ENCODE peak calls at places on chromosomes 12 and 14, in six cellular contexts. J is psoas muscle; I is left ventricle myocardium inferior; P is upper lobe of right lung; O is tibial nerve; D is CD8-positive, alpha-beta T cell. A is an unnamed sample.

GRCh38 chr12:31750747-31751039 is 21.9 kb upstream of the AMN1 start:
- DNase-seq in J (no peak), I (no peak), P (no peak), O (no peak), D (no peak), A (no peak)

GRCh38 chr12:111310076-111310870 is 58.6 kb downstream of the PHETA1 start:
- DNase-seq in J (no peak), I (no peak), P (no peak), O (no peak), D (no peak), A (no peak)

GRCh38 chr12:14995583-14996425 is 23.0 kb downstream of the PDE6H start:
- DNase-seq in J (no peak), I (no peak), P (no peak), O (no peak), D (no peak), A (no peak)

GRCh38 chr12:111584959-111585358 is 14.2 kb downstream of the ATXN2 start:
- DNase-seq in J (no peak), I (no peak), P (no peak), O (no peak), D (no peak), A (no peak)

GRCh38 chr12:57135487-57135886 is 7.2 kb downstream of the LRP1 start:
- DNase-seq in J (peak; percentile 68), I (peak; percentile 74), P (no peak), O (no peak), D (no peak), A (no peak)

GRCh38 chr14:79728331-79728730 is 483.0 kb downstream of the DIO2 start:
- DNase-seq in J (no peak), I (no peak), P (no peak), O (no peak), D (no peak), A (no peak)

GRCh38 chr14:50714452-50715073 is 46.5 kb upstream of the SAV1 start:
- DNase-seq in J (no peak), I (no peak), P (no peak), O (peak; percentile 46), D (no peak), A (no peak)

GRCh38 chr14:67962215-67962644 is 142.7 kb downstream of the RAD51B start:
- DNase-seq in J (no peak), I (no peak), P (no peak), O (no peak), D (no peak), A (no peak)

GRCh38 chr14:67410313-67410712 is 1.7 kb downstream of the PLEK2 start:
- DNase-seq in J (no peak), I (no peak), P (no peak), O (no peak), D (no peak), A (peak; percentile 52)

GRCh38 chr14:103123634-103124500 is 606 bp downstream of the TNFAIP2 start:
- DNase-seq in J (peak; percentile 72), I (peak; percentile 68), P (no peak), O (peak; percentile 62), D (no peak), A (peak; percentile 80)

GRCh38 chr14:72532686-72533454 is 361.0 kb downstream of the DPF3 start:
- DNase-seq in J (no peak), I (no peak), P (no peak), O (no peak), D (no peak), A (no peak)

GRCh38 chr12:104958009-104958945 is at the start of gene SLC41A2:
- DNase-seq in J (peak; percentile 77), I (peak; percentile 63), P (peak; percentile 92), O (peak; percentile 75), D (peak; percentile 52), A (peak; percentile 93)

GRCh38 chr12:22164101-22164500 is 118.1 kb downstream of the CMAS start:
- DNase-seq in J (no peak), I (no peak), P (no peak), O (no peak), D (no peak), A (no peak)

GRCh38 chr12:10069099-10069498 is 29.7 kb downstream of the CLEC1A start:
- DNase-seq in J (no peak), I (no peak), P (no peak), O (no peak), D (no peak), A (no peak)

GRCh38 chr12:123150804-123151678 is at the start of gene PITPNM2:
- DNase-seq in J (peak; percentile 75), I (peak; percentile 70), P (peak; percentile 85), O (no peak), D (peak; percentile 14), A (peak; percentile 71)

GRCh38 chr14:20460458-20461229 is 590 bp downstream of the PIP4P1 start:
- DNase-seq in J (no peak), I (no peak), P (peak; percentile 87), O (no peak), D (peak; percentile 31), A (no peak)

GRCh38 chr12:132174015-132174660 is 29.9 kb downstream of the NOC4L start:
- DNase-seq in J (peak; percentile 7), I (peak; percentile 9), P (no peak), O (no peak), D (no peak), A (peak; percentile 47)

GRCh38 chr12:25241171-25242020 is 9.3 kb downstream of the KRAS start:
- DNase-seq in J (no peak), I (no peak), P (no peak), O (no peak), D (peak; percentile 6), A (no peak)

GRCh38 chr14:99195602-99196309 is 76.2 kb downstream of the BCL11B start:
- DNase-seq in J (no peak), I (no peak), P (no peak), O (no peak), D (no peak), A (no peak)

GRCh38 chr12:18246057-18246456 is 15.3 kb upstream of the PIK3C2G start:
- DNase-seq in J (no peak), I (no peak), P (no peak), O (no peak), D (no peak), A (no peak)

GRCh38 chr12:92431146-92431545 is 271.6 kb upstream of the PLEKHG7 start:
- DNase-seq in J (no peak), I (no peak), P (no peak), O (no peak), D (no peak), A (no peak)

GRCh38 chr14:39264558-39264957 is 30.8 kb downstream of the MIA2 start:
- DNase-seq in J (no peak), I (no peak), P (no peak), O (no peak), D (no peak), A (no peak)

GRCh38 chr12:116862167-116862566 is 19.1 kb downstream of the HRK start:
- DNase-seq in J (no peak), I (no peak), P (no peak), O (no peak), D (no peak), A (no peak)

GRCh38 chr14:70064111-70064885 is 124.5 kb downstream of the SLC8A3 start:
- DNase-seq in J (no peak), I (no peak), P (no peak), O (no peak), D (no peak), A (no peak)

GRCh38 chr12:103810108-103810507 is 30.9 kb downstream of the NT5DC3 start:
- DNase-seq in J (no peak), I (no peak), P (no peak), O (no peak), D (no peak), A (no peak)

DNA sequence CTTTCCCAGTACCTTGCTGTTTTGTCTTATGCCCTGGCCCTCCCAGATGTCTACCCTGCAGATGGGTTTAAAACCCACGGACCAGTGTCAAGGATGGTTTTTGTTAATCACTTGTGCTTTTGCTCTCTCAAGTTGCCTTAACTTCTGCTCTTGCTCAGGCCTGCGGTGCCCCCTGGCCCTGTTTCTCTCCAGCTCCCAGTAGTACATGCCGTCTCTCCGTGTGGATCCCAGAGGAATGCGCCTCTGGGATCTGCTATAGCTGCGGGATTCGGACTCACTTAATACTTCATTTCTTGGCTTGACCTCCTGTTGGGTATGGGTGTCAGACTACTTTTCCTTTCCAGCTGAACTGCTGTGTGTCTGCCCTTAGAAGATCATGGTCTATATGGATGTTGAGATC is 14.5 kb downstream of the PLEKHG3 start:
- DNase-seq in J (no peak), I (no peak), P (no peak), O (no peak), D (no peak), A (no peak)
- H3K4me1 ChIP-seq in J (peaks cover 24% of the 10 kb centered on the region), I (peaks cover 90% of the 10 kb centered on the region), P (peaks cover 57% of the 10 kb centered on the region), O (peaks cover 90% of the 10 kb centered on the region), D (peaks cover 24% of the 10 kb centered on the region), A (no peaks in the 10 kb centered on the region)

GRCh38 chr14:44616204-44616603 is 109.1 kb upstream of the FSCB start:
- DNase-seq in J (no peak), I (no peak), P (no peak), O (no peak), D (no peak), A (no peak)

GRCh38 chr14:44607701-44608100 is 100.6 kb upstream of the FSCB start:
- DNase-seq in J (no peak), I (no peak), P (no peak), O (no peak), D (no peak), A (no peak)

GRCh38 chr14:44609201-44609600 is 102.1 kb upstream of the FSCB start:
- DNase-seq in J (no peak), I (no peak), P (no peak), O (no peak), D (no peak), A (no peak)

GRCh38 chr14:44613061-44613712 is 106.1 kb upstream of the FSCB start:
- DNase-seq in J (no peak), I (no peak), P (no peak), O (no peak), D (no peak), A (no peak)

DNA sequence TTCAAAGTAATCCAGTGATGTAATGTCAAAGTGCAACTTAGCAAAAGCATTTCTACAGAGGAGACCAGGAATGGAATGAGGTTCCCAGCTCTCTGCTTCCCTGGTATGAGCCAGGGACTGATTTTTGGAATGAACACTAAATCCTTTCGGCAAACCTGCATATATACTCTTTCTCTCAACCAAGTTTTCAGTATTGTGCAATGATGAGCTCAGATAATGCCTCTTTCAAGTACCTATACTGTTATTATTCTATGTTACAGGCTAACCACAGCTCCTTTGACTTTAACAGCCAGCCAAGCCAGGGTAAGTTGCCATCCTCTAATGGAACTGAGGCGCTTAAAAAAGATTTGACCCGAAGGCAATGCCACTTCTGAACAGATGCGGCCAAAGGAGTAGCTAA is 104.9 kb upstream of the FSCB start:
- DNase-seq in J (no peak), I (no peak), P (no peak), O (no peak), D (no peak), A (no peak)
- H3K4me1 ChIP-seq in J (no peaks in the 10 kb centered on the region), I (no peaks in the 10 kb centered on the region), P (no peaks in the 10 kb centered on the region), O (no peaks in the 10 kb centered on the region), D (no peaks in the 10 kb centered on the region), A (no peaks in the 10 kb centered on the region)

GRCh38 chr12:108551556-108551955 is 9.4 kb downstream of the SART3 start:
- DNase-seq in J (no peak), I (no peak), P (no peak), O (no peak), D (no peak), A (no peak)
- H3K4me1 ChIP-seq in J (peaks cover 25% of the 10 kb centered on the region), I (peaks cover 72% of the 10 kb centered on the region), P (peaks cover 15% of the 10 kb centered on the region), O (peaks cover 71% of the 10 kb centered on the region), D (peaks cover 35% of the 10 kb centered on the region), A (no peaks in the 10 kb centered on the region)

DNA sequence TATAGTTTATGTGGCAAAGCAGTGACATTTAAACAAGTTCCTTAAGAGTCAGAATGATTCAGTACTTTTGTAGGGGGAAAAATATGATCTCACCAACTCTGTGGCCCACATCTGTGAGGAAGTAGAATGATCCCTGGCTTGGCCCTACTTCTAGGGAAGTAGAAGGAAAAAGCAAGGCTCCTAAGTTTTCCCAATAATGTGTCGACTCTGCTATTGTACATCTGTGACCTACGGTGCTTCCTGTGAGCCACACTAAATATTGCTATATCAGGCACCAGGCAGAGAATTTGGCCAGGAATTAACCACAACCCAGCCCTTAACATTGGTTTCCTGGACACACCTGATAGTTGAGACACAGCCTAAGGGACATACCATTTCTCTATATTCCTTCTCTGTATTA is 9.2 kb upstream of the NID2 start:
- DNase-seq in J (no peak), I (no peak), P (no peak), O (no peak), D (no peak), A (no peak)
- H3K4me1 ChIP-seq in J (no peaks in the 10 kb centered on the region), I (peaks cover 48% of the 10 kb centered on the region), P (peaks cover 3% of the 10 kb centered on the region), O (peaks cover 44% of the 10 kb centered on the region), D (no peaks in the 10 kb centered on the region), A (no peaks in the 10 kb centered on the region)